ENCODE peak calls at places on chromosome 21, in nine cellular contexts. Y, K, L, T, G, W, P, R and N are unnamed samples.

GRCh38 chr21:36704958-36705678 is 6.2 kb downstream of the SIM2 start:
- DNase-seq in Y (no peak), K (no peak), L (no peak), T (no peak), G (no peak), W (no peak), P (peak; percentile 67), R (no peak), N (no peak)

GRCh38 chr21:30216041-30216723 is at the start of gene CLDN8:
- DNase-seq in Y (no peak), K (no peak), L (peak; percentile 94), T (no peak), G (no peak), W (no peak), P (no peak), R (no peak), N (peak; percentile 77)

GRCh38 chr21:46020581-46020980 is 39.0 kb downstream of the COL6A1 start:
- DNase-seq in Y (no peak), K (no peak), L (no peak), T (no peak), G (no peak), W (peak; percentile 15), P (no peak), R (no peak), N (no peak)

GRCh38 chr21:29164330-29164942 is 34.0 kb downstream of the MAP3K7CL start:
- DNase-seq in Y (peak; percentile 75), K (no peak), L (no peak), T (no peak), G (no peak), W (no peak), P (no peak), R (no peak), N (no peak)

GRCh38 chr21:46660505-46660904 is 25.0 kb downstream of the PRMT2 start:
- DNase-seq in Y (no peak), K (no peak), L (no peak), T (no peak), G (no peak), W (no peak), P (no peak), R (no peak), N (no peak)

GRCh38 chr21:36350282-36350910 is 30.4 kb downstream of the MORC3 start:
- DNase-seq in Y (peak; percentile 69), K (no peak), L (no peak), T (no peak), G (no peak), W (no peak), P (peak; percentile 48), R (no peak), N (no peak)

GRCh38 chr21:31132574-31133242 is 94.4 kb upstream of the KRTAP19-8 start:
- DNase-seq in Y (peak; percentile 7), K (no peak), L (no peak), T (peak; percentile 64), G (no peak), W (no peak), P (no peak), R (no peak), N (no peak)

GRCh38 chr21:31945116-31945515 is 72.3 kb downstream of the HUNK start:
- DNase-seq in Y (no peak), K (no peak), L (no peak), T (no peak), G (no peak), W (no peak), P (no peak), R (no peak), N (no peak)

GRCh38 chr21:42319851-42320602 is 4.8 kb upstream of the TFF3 start:
- DNase-seq in Y (no peak), K (no peak), L (no peak), T (no peak), G (no peak), W (no peak), P (peak; percentile 55), R (no peak), N (peak; percentile 59)
- H3K27ac ChIP-seq in Y (no peak overlapping the region), K (no peak overlapping the region), L (no peak overlapping the region), T (no peak overlapping the region), G (no peak overlapping the region), W (no peak overlapping the region), P (no peak overlapping the region), R (no peak overlapping the region), N (peak overlapping the region; percentile 16)

GRCh38 chr21:33771976-33772375 is 129.7 kb downstream of the ITSN1 start:
- DNase-seq in Y (no peak), K (no peak), L (no peak), T (no peak), G (no peak), W (no peak), P (no peak), R (no peak), N (no peak)

GRCh38 chr21:33767960-33768359 is 125.7 kb downstream of the ITSN1 start:
- DNase-seq in Y (no peak), K (no peak), L (no peak), T (no peak), G (no peak), W (no peak), P (no peak), R (no peak), N (no peak)

GRCh38 chr21:33770542-33770941 is 128.2 kb downstream of the ITSN1 start:
- DNase-seq in Y (no peak), K (no peak), L (no peak), T (no peak), G (no peak), W (no peak), P (no peak), R (no peak), N (no peak)

GRCh38 chr21:33767236-33767635 is 124.9 kb downstream of the ITSN1 start:
- DNase-seq in Y (no peak), K (no peak), L (no peak), T (no peak), G (no peak), W (no peak), P (no peak), R (no peak), N (no peak)

DNA sequence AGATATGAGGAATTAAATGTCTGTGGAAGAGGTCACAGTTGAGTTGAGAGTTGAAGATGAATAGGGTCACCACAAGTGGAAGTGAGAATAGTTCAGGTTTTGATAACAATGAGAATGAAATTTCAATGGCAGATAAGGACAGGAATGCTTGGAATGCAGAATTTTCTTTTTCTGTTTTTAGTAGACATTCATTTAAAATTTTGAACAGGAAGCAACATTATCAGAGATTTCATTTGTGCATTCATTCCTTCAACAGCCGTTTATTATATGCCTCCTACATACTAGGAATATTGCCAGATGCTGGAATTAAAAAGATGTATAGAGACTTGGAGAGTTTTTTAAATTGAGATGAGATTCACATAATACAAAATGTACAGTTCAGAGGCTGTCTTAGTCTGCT is 126.8 kb downstream of the ITSN1 start:
- DNase-seq in Y (no peak), K (no peak), L (no peak), T (no peak), G (no peak), W (no peak), P (no peak), R (no peak), N (no peak)
- H3K27ac ChIP-seq in Y (no peak overlapping the region), K (no peak overlapping the region), L (no peak overlapping the region), T (no peak overlapping the region), G (no peak overlapping the region), W (no peak overlapping the region), P (no peak overlapping the region), R (no peak overlapping the region), N (no peak overlapping the region)

GRCh38 chr21:25735895-25736597 is 1.3 kb downstream of the GABPA start:
- DNase-seq in Y (peak; percentile 19), K (no peak), L (no peak), T (no peak), G (no peak), W (no peak), P (no peak), R (no peak), N (no peak)

GRCh38 chr21:25734654-25735220 is at the start of the genes ATP5PF and GABPA:
- DNase-seq in Y (peak; percentile 97), K (peak; percentile 95), L (peak; percentile 97), T (peak; percentile 97), G (peak; percentile 98), W (peak; percentile 97), P (peak; percentile 98), R (peak; percentile 99), N (peak; percentile 98)

GRCh38 chr21:25733859-25734653 is 648 bp downstream of the ATP5PF start:
- DNase-seq in Y (peak; percentile 39), K (no peak), L (no peak), T (peak; percentile 22), G (peak; percentile 30), W (no peak), P (no peak), R (no peak), N (peak; percentile 38)

GRCh38 chr21:25735221-25735894 is 586 bp downstream of the GABPA start:
- DNase-seq in Y (peak; percentile 85), K (peak; percentile 85), L (peak; percentile 90), T (peak; percentile 82), G (peak; percentile 94), W (peak; percentile 92), P (peak; percentile 95), R (peak; percentile 96), N (peak; percentile 91)

DNA sequence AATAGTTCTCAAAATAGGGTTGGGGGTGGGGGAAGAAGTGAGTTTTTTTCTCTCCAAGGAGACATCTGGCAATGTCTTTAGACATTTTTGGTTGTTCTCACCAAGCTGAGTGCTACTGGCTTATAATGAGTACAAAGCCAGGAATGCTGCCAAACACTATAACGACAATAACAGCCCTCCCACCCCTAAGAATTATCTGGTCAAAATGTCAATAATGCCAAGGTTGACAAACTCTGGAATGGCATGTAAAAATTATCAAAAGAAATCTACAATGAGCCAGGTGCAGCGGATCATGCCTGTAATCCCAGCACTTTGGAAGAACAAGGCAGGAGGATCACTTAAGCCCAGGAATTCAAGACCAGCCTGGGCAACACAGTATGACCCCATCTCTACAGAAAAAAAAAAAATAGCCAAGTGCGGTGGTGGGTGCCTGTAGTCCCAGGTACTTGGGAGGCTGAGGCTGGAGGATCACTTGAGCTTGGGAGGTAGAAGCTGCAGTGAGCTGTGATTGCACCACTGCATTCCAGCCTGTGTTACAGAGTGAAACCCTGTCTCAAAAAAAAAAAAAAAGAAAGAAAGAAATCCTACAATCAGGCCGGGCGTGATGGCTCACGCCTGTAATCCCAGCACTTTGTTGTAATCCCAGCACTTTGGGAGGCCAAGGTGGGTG is 2.5 kb downstream of the ATP5PF start:
- DNase-seq in Y (no peak), K (no peak), L (no peak), T (no peak), G (no peak), W (no peak), P (no peak), R (no peak), N (no peak)
- H3K27ac ChIP-seq in Y (no peak overlapping the region), K (no peak overlapping the region), L (no peak overlapping the region), T (no peak overlapping the region), G (peak overlapping the region; percentile 100), W (no peak overlapping the region), P (no peak overlapping the region), R (peak overlapping the region; percentile 97), N (no peak overlapping the region)

GRCh38 chr21:33318087-33318486 is 6.7 kb upstream of the IFNAR1 start:
- DNase-seq in Y (no peak), K (no peak), L (no peak), T (no peak), G (no peak), W (no peak), P (no peak), R (no peak), N (no peak)

GRCh38 chr21:33313611-33314010 is 11.2 kb upstream of the IFNAR1 start:
- DNase-seq in Y (no peak), K (no peak), L (no peak), T (no peak), G (no peak), W (no peak), P (no peak), R (no peak), N (no peak)

GRCh38 chr21:33313183-33313582 is 11.6 kb upstream of the IFNAR1 start:
- DNase-seq in Y (no peak), K (no peak), L (no peak), T (no peak), G (no peak), W (no peak), P (no peak), R (no peak), N (no peak)

GRCh38 chr21:33314096-33314495 is 10.7 kb upstream of the IFNAR1 start:
- DNase-seq in Y (peak; percentile 24), K (no peak), L (no peak), T (no peak), G (no peak), W (no peak), P (no peak), R (no peak), N (no peak)

DNA sequence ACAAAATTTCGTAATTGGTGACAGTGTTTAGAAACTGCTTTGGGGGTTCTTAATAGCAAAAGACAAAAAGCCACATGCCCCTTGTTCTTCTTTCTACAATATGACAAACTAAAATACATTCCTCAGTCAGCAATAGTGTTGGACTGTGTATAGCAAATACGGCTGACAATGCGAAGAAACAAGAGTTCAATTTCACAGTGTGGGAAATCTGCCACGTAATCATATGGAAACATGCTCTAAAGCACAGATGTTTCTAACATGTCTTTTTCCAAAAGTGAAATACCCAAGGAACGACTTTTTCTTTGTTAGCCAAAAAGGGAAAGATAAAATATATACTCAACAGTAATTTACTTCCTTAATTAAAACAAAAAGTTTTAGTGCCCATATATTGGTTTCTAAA is 7.5 kb upstream of the IFNAR1 start:
- DNase-seq in Y (no peak), K (no peak), L (no peak), T (no peak), G (no peak), W (no peak), P (no peak), R (no peak), N (no peak)
- H3K27ac ChIP-seq in Y (no peak overlapping the region), K (no peak overlapping the region), L (no peak overlapping the region), T (no peak overlapping the region), G (no peak overlapping the region), W (no peak overlapping the region), P (no peak overlapping the region), R (no peak overlapping the region), N (no peak overlapping the region)